ENCODE peak calls at places on chromosomes 11 and 22, in eight cellular contexts. J is M059J; P is GM04503; W is ureter; T is stimulated activated CD4-positive, alpha-beta T cell treated with anti-CD3 and anti-CD28 coated beads, Interleukin-2, amount 100 ng/mL, for 48 hours; Q is ELR; C is fibroblast of pulmonary artery; X is NCI-H1048. A is an unnamed sample.

GRCh38 chr11:11422291-11423128 is 69.5 kb upstream of the CSNK2A3 start:
- DNase-seq in J (no peak), P (no peak), W (no peak), T (no peak), Q (no peak), C (no peak), X (no peak), A (no peak)

GRCh38 chr11:94513091-94513490 is 830 bp downstream of the C11orf97 start:
- DNase-seq in J (peak; percentile 52), P (no peak), W (no peak), T (no peak), Q (peak; percentile 13), C (no peak), X (peak; percentile 18), A (no peak)

GRCh38 chr11:77471520-77472234 is 2.2 kb downstream of the PAK1 start:
- DNase-seq in J (no peak), P (no peak), W (peak; percentile 54), T (no peak), Q (peak; percentile 30), C (no peak), X (no peak), A (no peak)

GRCh38 chr11:130672911-130673310 is 224.5 kb downstream of the ADAMTS15 start:
- DNase-seq in J (peak; percentile 77), P (no peak), W (no peak), T (no peak), Q (no peak), C (no peak), X (no peak), A (no peak)

GRCh38 chr11:43503417-43503816 is 144.7 kb downstream of the TTC17 start:
- DNase-seq in J (no peak), P (no peak), W (no peak), T (no peak), Q (peak; percentile 32), C (peak; percentile 15), X (no peak), A (no peak)

GRCh38 chr22:27880778-27881394 is 38.2 kb downstream of the PITPNB start:
- DNase-seq in J (peak; percentile 61), P (no peak), W (peak; percentile 51), T (no peak), Q (peak; percentile 79), C (peak; percentile 89), X (no peak), A (no peak)

GRCh38 chr11:110000045-110000502 is 93.1 kb upstream of the ZC3H12C start:
- DNase-seq in J (peak; percentile 93), P (peak; percentile 94), W (no peak), T (no peak), Q (peak; percentile 92), C (peak; percentile 91), X (no peak), A (peak; percentile 52)

GRCh38 chr11:126254819-126255218 is 13.9 kb downstream of the SRPRA start:
- DNase-seq in J (no peak), P (no peak), W (no peak), T (no peak), Q (no peak), C (no peak), X (no peak), A (no peak)

GRCh38 chr11:1027483-1028290 is 8.8 kb downstream of the MUC6 start:
- DNase-seq in J (no peak), P (no peak), W (no peak), T (no peak), Q (no peak), C (no peak), X (no peak), A (no peak)

GRCh38 chr11:9230291-9230690 is 34.9 kb downstream of the DENND5A start:
- DNase-seq in J (no peak), P (no peak), W (no peak), T (no peak), Q (peak; percentile 12), C (no peak), X (no peak), A (no peak)

GRCh38 chr11:44989831-44990566 is 39.3 kb upstream of the TP53I11 start:
- DNase-seq in J (no peak), P (peak; percentile 6), W (peak; percentile 67), T (no peak), Q (no peak), C (peak; percentile 38), X (no peak), A (no peak)

GRCh38 chr11:11602011-11602410 is 19.8 kb downstream of the GALNT18 start:
- DNase-seq in J (no peak), P (no peak), W (no peak), T (no peak), Q (no peak), C (no peak), X (no peak), A (no peak)

GRCh38 chr11:16402654-16403447 is 46.5 kb upstream of the SOX6 start:
- DNase-seq in J (no peak), P (no peak), W (no peak), T (no peak), Q (no peak), C (no peak), X (peak; percentile 80), A (no peak)

GRCh38 chr22:49670610-49671330 is 156.9 kb downstream of the BRD1 start:
- DNase-seq in J (no peak), P (no peak), W (peak; percentile 44), T (no peak), Q (no peak), C (no peak), X (no peak), A (no peak)

GRCh38 chr11:61195016-61195695 is 8.2 kb upstream of the PGA3 start:
- DNase-seq in J (no peak), P (no peak), W (no peak), T (no peak), Q (no peak), C (no peak), X (no peak), A (no peak)

GRCh38 chr11:75532200-75532972 is 6.6 kb upstream of the GDPD5 start:
- DNase-seq in J (peak; percentile 66), P (no peak), W (peak; percentile 76), T (peak; percentile 82), Q (peak; percentile 75), C (peak; percentile 63), X (no peak), A (peak; percentile 47)

GRCh38 chr11:71180694-71181466 is 71.5 kb downstream of the SHANK2 start:
- DNase-seq in J (no peak), P (no peak), W (no peak), T (no peak), Q (no peak), C (no peak), X (no peak), A (no peak)

GRCh38 chr11:35014352-35014751 is 97.9 kb downstream of the PDHX start:
- DNase-seq in J (peak; percentile 95), P (peak; percentile 92), W (no peak), T (no peak), Q (peak; percentile 92), C (peak; percentile 69), X (no peak), A (peak; percentile 92)

GRCh38 chr11:56624661-56625110 is 10.0 kb upstream of the OR5M1 start:
- DNase-seq in J (peak; percentile 73), P (peak; percentile 4), W (no peak), T (no peak), Q (peak; percentile 67), C (peak; percentile 33), X (no peak), A (peak; percentile 53)

GRCh38 chr22:35436421-35436820 is 36.5 kb downstream of the MCM5 start:
- DNase-seq in J (no peak), P (no peak), W (no peak), T (no peak), Q (no peak), C (no peak), X (no peak), A (no peak)

GRCh38 chr22:28019360-28019759 is 100.3 kb upstream of the PITPNB start:
- DNase-seq in J (peak; percentile 85), P (no peak), W (peak; percentile 39), T (no peak), Q (peak; percentile 34), C (no peak), X (no peak), A (no peak)

GRCh38 chr22:18076060-18076497 is 1.7 kb upstream of the PEX26 start:
- DNase-seq in J (peak; percentile 83), P (peak; percentile 67), W (peak; percentile 72), T (peak; percentile 45), Q (peak; percentile 93), C (peak; percentile 94), X (peak; percentile 53), A (peak; percentile 80)

GRCh38 chr11:34250732-34251639 is 106.8 kb downstream of the ABTB2 start:
- DNase-seq in J (peak; percentile 92), P (no peak), W (peak; percentile 54), T (no peak), Q (peak; percentile 60), C (peak; percentile 34), X (no peak), A (no peak)

GRCh38 chr11:64090811-64091516 is 55.2 kb downstream of the FLRT1 start:
- DNase-seq in J (peak; percentile 20), P (no peak), W (no peak), T (no peak), Q (peak; percentile 38), C (peak; percentile 69), X (no peak), A (peak; percentile 33)

GRCh38 chr11:87859583-87859982 is 315.7 kb downstream of the RAB38 start:
- DNase-seq in J (peak; percentile 80), P (no peak), W (no peak), T (no peak), Q (no peak), C (peak; percentile 26), X (no peak), A (no peak)

GRCh38 chr11:13962562-13963168 is at the start of gene SPON1:
- DNase-seq in J (no peak), P (no peak), W (peak; percentile 50), T (peak; percentile 29), Q (no peak), C (peak; percentile 15), X (no peak), A (no peak)

GRCh38 chr22:29768052-29768680 is 997 bp downstream of the UQCR10 start:
- DNase-seq in J (no peak), P (no peak), W (no peak), T (no peak), Q (peak; percentile 34), C (no peak), X (no peak), A (no peak)

GRCh38 chr11:31509017-31509411 is 408 bp downstream of the IMMP1L start:
- DNase-seq in J (peak; percentile 35), P (no peak), W (no peak), T (no peak), Q (peak; percentile 20), C (no peak), X (no peak), A (no peak)

GRCh38 chr11:92556435-92556834 is 331.8 kb downstream of the FAT3 start:
- DNase-seq in J (peak; percentile 13), P (no peak), W (no peak), T (no peak), Q (peak; percentile 3), C (peak; percentile 18), X (no peak), A (no peak)

GRCh38 chr11:1153105-1153950 is 4.4 kb upstream of the MUC5AC start:
- DNase-seq in J (peak; percentile 47), P (no peak), W (no peak), T (no peak), Q (peak; percentile 23), C (no peak), X (no peak), A (no peak)

GRCh38 chr22:50739279-50739691 is 1.3 kb downstream of the ACR start:
- DNase-seq in J (no peak), P (no peak), W (no peak), T (no peak), Q (no peak), C (no peak), X (no peak), A (no peak)

GRCh38 chr11:32947985-32948384 is 55.4 kb downstream of the QSER1 start:
- DNase-seq in J (peak; percentile 44), P (no peak), W (no peak), T (no peak), Q (peak; percentile 17), C (no peak), X (no peak), A (no peak)

GRCh38 chr22:30460147-30460546 is 11.7 kb downstream of the SEC14L3 start:
- DNase-seq in J (no peak), P (no peak), W (no peak), T (no peak), Q (no peak), C (no peak), X (no peak), A (no peak)

GRCh38 chr11:13207665-13208594 is 69.7 kb upstream of the BMAL1 start:
- DNase-seq in J (peak; percentile 83), P (peak; percentile 77), W (no peak), T (peak; percentile 13), Q (peak; percentile 76), C (peak; percentile 97), X (no peak), A (no peak)

A was measured in HS-5.